ENCODE peak calls at places on chromosomes 2 and 18, in five cellular contexts. W, R, O, Q and Y are unnamed samples.
A peak's percentile ranks its signal among the peaks of the same experiment; 100 is the strongest.

GRCh38 chr18:5759169-5759568 is 136.2 kb downstream of the TMEM200C start:
- DNase-seq in R (no peak), O (no peak), Q (no peak), W (no peak), Y (no peak)

GRCh38 chr2:220660277-220661155 is 911.6 kb downstream of the EPHA4 start:
- DNase-seq in R (no peak), Q (no peak), O (no peak), W (no peak), Y (no peak)

GRCh38 chr2:207227062-207227748 is 61.5 kb upstream of the KLF7 start:
- DNase-seq in W (no peak), Q (no peak), R (no peak), O (no peak), Y (no peak)

GRCh38 chr2:65916785-65917295 is 484.4 kb upstream of the SPRED2 start:
- DNase-seq in R (no peak), Q (no peak), O (no peak), W (no peak), Y (no peak)

GRCh38 chr2:144161061-144161460 is 358.9 kb downstream of the ZEB2 start:
- DNase-seq in O (no peak), R (no peak), W (no peak), Q (no peak), Y (no peak)

GRCh38 chr2:164504253-164504652 is 117.0 kb downstream of the GRB14 start:
- DNase-seq in W (peak; percentile 12), Q (no peak), O (no peak), R (no peak), Y (no peak)

GRCh38 chr2:240906141-240906910 is at the start of gene CROCC2:
- DNase-seq in Q (no peak), W (no peak), R (no peak), O (no peak), Y (no peak)

GRCh38 chr2:136235451-136236418 is 117.8 kb upstream of the CXCR4 start:
- DNase-seq in O (no peak), R (peak; percentile 24), W (no peak), Q (no peak), Y (no peak)

GRCh38 chr2:23487735-23488492 is 102.9 kb downstream of the KLHL29 start:
- DNase-seq in W (no peak), Q (peak; percentile 46), O (no peak), R (no peak), Y (peak; percentile 3)

GRCh38 chr2:42964444-42965081 is 172.2 kb upstream of the HAAO start:
- DNase-seq in W (no peak), Q (no peak), R (peak; percentile 92), O (no peak), Y (no peak)

GRCh38 chr2:96502891-96503636 is 2.1 kb downstream of the NEURL3 start:
- DNase-seq in Q (peak; percentile 29), W (no peak), O (no peak), R (no peak), Y (no peak)

GRCh38 chr2:138787053-138787666 is 7.0 kb upstream of the NXPH2 start:
- DNase-seq in W (peak; percentile 41), Q (peak; percentile 14), R (no peak), O (no peak), Y (no peak)

GRCh38 chr2:3075941-3076340 is 301.7 kb downstream of the EIPR1 start:
- DNase-seq in R (no peak), W (no peak), O (no peak), Q (no peak), Y (no peak)

GRCh38 chr2:59529738-59530137 is 1023.7 kb downstream of the BCL11A start:
- DNase-seq in Q (no peak), O (no peak), R (no peak), W (no peak), Y (no peak)

GRCh38 chr2:217071416-217071815 is 211.6 kb upstream of the TNP1 start:
- DNase-seq in W (no peak), R (no peak), O (no peak), Q (no peak), Y (no peak)

GRCh38 chr2:111099402-111099801 is 21.3 kb upstream of the BCL2L11 start:
- DNase-seq in W (no peak), O (no peak), R (no peak), Q (no peak), Y (no peak)

GRCh38 chr2:23698733-23699391 is 228.1 kb downstream of the ATAD2B start:
- DNase-seq in O (no peak), W (no peak), R (no peak), Q (no peak), Y (no peak)

GRCh38 chr18:24103622-24104021 is 35.2 kb upstream of the CABYR start:
- DNase-seq in W (no peak), Q (no peak), R (no peak), O (no peak), Y (no peak)

GRCh38 chr2:46171996-46172546 is 125.1 kb upstream of the EPAS1 start:
- DNase-seq in R (peak; percentile 41), O (no peak), W (no peak), Q (no peak), Y (no peak)